ENCODE peak calls at places on chromosomes 13 and 19, in seven cellular contexts. C is GM23338; T is naive thymus-derived CD4-positive, alpha-beta T cell; H is stimulated activated naive CD8-positive, alpha-beta T cell treated with anti-CD3 and anti-CD28 coated beads, Interleukin-15, Interleukin-2, amounts not matched to agents 100 U/mL and 50 U/mL, for 24 hours; F is activated T-cell treated with anti-CD3 and anti-CD28 coated beads, Interleukin-2, amount 50 U/mL, for 4 hours; D is activated CD8-positive, alpha-beta T cell treated with anti-CD3 and anti-CD28 coated beads for 36 hours; S is lower lobe of right lung. J is an unnamed sample.

GRCh38 chr19:49779731-49780578 is 13.2 kb downstream of the AP2A1 start:
- ATAC-seq in D (no peak), H (no peak), F (no peak), C (no peak), S (peak; percentile 31), T (peak; percentile 53), J (no peak)

GRCh38 chr13:109192306-109192705 is 562.9 kb downstream of the MYO16 start:
- ATAC-seq in S (no peak), F (no peak), D (no peak), T (no peak), H (no peak), C (no peak), J (no peak)

GRCh38 chr13:114148521-114148855 is 16.1 kb upstream of the RASA3 start:
- ATAC-seq in D (peak; percentile 78), T (peak; percentile 95), F (peak; percentile 89), S (peak; percentile 59), H (peak; percentile 87), C (no peak), J (peak; percentile 92)

GRCh38 chr13:114341003-114341777 is 26.9 kb downstream of the CHAMP1 start:
- ATAC-seq in S (peak; percentile 50), D (no peak), F (no peak), C (peak; percentile 62), T (no peak), H (no peak), J (no peak)

GRCh38 chr13:41919741-41920487 is 41.0 kb downstream of the VWA8 start:
- ATAC-seq in C (peak; percentile 43), F (no peak), S (no peak), H (no peak), T (no peak), D (no peak), J (no peak)

GRCh38 chr13:27250833-27251165 is 559 bp upstream of the RPL21 start:
- ATAC-seq in D (peak; percentile 8), S (no peak), C (no peak), F (peak; percentile 1), T (peak; percentile 49), H (no peak), J (peak; percentile 1)

GRCh38 chr13:100887729-100888151 is 213.1 kb upstream of the TMTC4 start:
- ATAC-seq in H (no peak), F (no peak), C (no peak), S (peak; percentile 18), T (no peak), D (no peak), J (no peak)

GRCh38 chr19:18945297-18945696 is 4.3 kb upstream of the HOMER3 start:
- ATAC-seq in C (no peak), H (no peak), D (no peak), S (no peak), F (no peak), T (no peak), J (no peak)

GRCh38 chr13:23608704-23609413 is 38.6 kb downstream of the TNFRSF19 start:
- ATAC-seq in H (no peak), S (peak; percentile 70), T (no peak), F (no peak), C (peak; percentile 49), D (no peak), J (no peak)

GRCh38 chr13:99911069-99911964 is 60.2 kb downstream of the ZIC5 start:
- ATAC-seq in H (no peak), C (no peak), S (no peak), D (peak; percentile 18), F (no peak), T (no peak), J (peak; percentile 76)

GRCh38 chr19:8021374-8021773 is 15.9 kb upstream of the ELAVL1 start:
- ATAC-seq in T (no peak), H (no peak), D (no peak), C (no peak), F (no peak), S (no peak), J (no peak)

GRCh38 chr13:63403726-63404125 is 1988.1 kb upstream of the PCDH20 start:
- ATAC-seq in C (no peak), S (no peak), T (no peak), F (no peak), H (no peak), D (no peak), J (no peak)

GRCh38 chr13:46617382-46617781 is 64.4 kb downstream of the LRCH1 start:
- ATAC-seq in H (no peak), T (no peak), F (no peak), D (no peak), C (peak; percentile 23), S (no peak), J (no peak)

J was measured in activated T-helper 17 cell treated with anti-CD3 and anti-CD28 coated beads, Interleukin-2, amount 50 U/mL, for 72 hours.